ENCODE peak calls at places on chromosomes 4 and X, in ten cellular contexts. T is A549, Q is stomach, W is uterus, C is heart left ventricle, N is mucosa of descending colon, E is osteoblast, Y is upper lobe of left lung, M is DND-41, S is aorta. V is an unnamed sample.

GRCh38 chr4:3424522-3425095 is 17.2 kb upstream of the HGFAC start:
- DNase-seq in N (no peak), W (no peak), S (no peak), T (no peak), Q (no peak), E (no peak), Y (no peak), M (no peak), C (no peak), V (no peak)

GRCh38 chrX:21911481-21911880 is 29.0 kb upstream of the SMS start:
- DNase-seq in Q (no peak), C (no peak), E (no peak), N (no peak), Y (no peak), T (no peak), S (no peak), W (no peak), M (no peak), V (no peak)

GRCh38 chrX:124349054-124349453 is 2.7 kb downstream of the SH2D1A start:
- DNase-seq in C (no peak), T (no peak), Y (no peak), W (no peak), E (no peak), M (no peak), S (no peak), N (no peak), Q (no peak), V (no peak)

GRCh38 chr4:119861731-119862130 is 204.9 kb downstream of the MAD2L1 start:
- DNase-seq in C (no peak), T (no peak), Q (no peak), Y (no peak), N (no peak), S (no peak), W (no peak), M (no peak), E (no peak), V (no peak)

GRCh38 chr4:52248836-52249235 is 197.7 kb downstream of the SPATA18 start:
- DNase-seq in W (no peak), E (no peak), Y (no peak), T (no peak), Q (no peak), M (no peak), S (no peak), C (no peak), N (no peak), V (no peak)

GRCh38 chrX:16185725-16186136 is 18.4 kb downstream of the MAGEB17 start:
- DNase-seq in T (peak; percentile 38), C (no peak), W (no peak), M (no peak), Q (no peak), S (no peak), E (peak; percentile 85), Y (no peak), N (no peak), V (no peak)

GRCh38 chrX:41666251-41666650 is 22.5 kb upstream of the GPR34 start:
- DNase-seq in T (no peak), S (no peak), Q (no peak), E (no peak), W (no peak), N (no peak), C (no peak), Y (no peak), M (no peak), V (no peak)

GRCh38 chr4:85569730-85570299 is 94.9 kb downstream of the ARHGAP24 start:
- DNase-seq in Y (no peak), E (no peak), M (no peak), N (no peak), C (no peak), T (no peak), S (no peak), W (no peak), Q (no peak), V (no peak)

GRCh38 chr4:186643501-186644315 is 79.9 kb downstream of the FAT1 start:
- DNase-seq in N (no peak), W (no peak), C (no peak), Q (no peak), Y (no peak), T (peak; percentile 32), M (no peak), S (no peak), E (peak; percentile 78), V (no peak)

GRCh38 chrX:47283015-47283771 is 50.4 kb downstream of the USP11 start:
- DNase-seq in W (peak; percentile 75), S (no peak), E (peak; percentile 26), T (no peak), Q (no peak), N (no peak), Y (no peak), C (peak; percentile 17), M (no peak), V (no peak)

GRCh38 chrX:37993857-37994619 is 12.3 kb upstream of the SYTL5 start:
- DNase-seq in N (peak; percentile 71), E (no peak), M (no peak), Q (peak; percentile 74), T (no peak), W (no peak), C (no peak), Y (peak; percentile 54), S (no peak), V (no peak)

GRCh38 chr4:138494931-138495330 is 252.8 kb upstream of the SLC7A11 start:
- DNase-seq in T (peak; percentile 9), C (no peak), S (no peak), Q (no peak), N (no peak), Y (no peak), W (no peak), E (no peak), M (peak; percentile 45), V (no peak)

GRCh38 chr4:11728165-11728564 is 299.5 kb upstream of the HS3ST1 start:
- DNase-seq in W (no peak), T (no peak), E (no peak), Y (no peak), S (no peak), Q (no peak), M (no peak), C (no peak), N (no peak), V (no peak)

GRCh38 chr4:151866266-151866918 is 105.6 kb upstream of the GATB start:
- DNase-seq in M (peak; percentile 55), Q (no peak), C (no peak), Y (no peak), E (no peak), W (no peak), S (no peak), N (no peak), T (no peak), V (no peak)

GRCh38 chr4:118905546-118905945 is 16.9 kb downstream of the SYNPO2 start:
- DNase-seq in C (no peak), N (no peak), S (no peak), E (peak; percentile 19), W (no peak), M (no peak), Y (no peak), T (no peak), Q (no peak), V (no peak)

GRCh38 chr4:156977435-156978160 is 6.0 kb upstream of the PDGFC start:
- DNase-seq in N (no peak), S (no peak), C (no peak), E (peak; percentile 78), W (no peak), M (no peak), Y (no peak), T (no peak), Q (no peak), V (no peak)

GRCh38 chrX:136353519-136354095 is 52.8 kb downstream of the ADGRG4 start:
- DNase-seq in N (no peak), C (no peak), E (no peak), Q (no peak), M (no peak), T (no peak), S (no peak), Y (no peak), W (no peak), V (no peak)

GRCh38 chr4:185143596-185143969 is 517 bp downstream of the SLC25A4 start:
- DNase-seq in C (peak; percentile 79), Q (peak; percentile 47), M (no peak), W (peak; percentile 58), Y (peak; percentile 68), E (peak; percentile 82), N (peak; percentile 60), T (no peak), S (peak; percentile 89), V (no peak)

GRCh38 chr4:25457053-25457715 is 80.1 kb downstream of the ANAPC4 start:
- DNase-seq in S (no peak), C (no peak), Y (no peak), Q (no peak), N (no peak), T (no peak), W (no peak), M (no peak), E (peak; percentile 78), V (no peak)

GRCh38 chrX:119791437-119792231 is at the start of gene RPL39:
- DNase-seq in M (peak; percentile 88), W (peak; percentile 83), S (peak; percentile 92), C (peak; percentile 89), E (peak; percentile 82), T (peak; percentile 57), Q (peak; percentile 82), N (peak; percentile 82), Y (peak; percentile 79), V (peak; percentile 87)
- H3K4me3 ChIP-seq in M (peak within 1 kb of the TSS; percentile 69), W (peak within 1 kb of the TSS; percentile 58), S (peak within 1 kb of the TSS; percentile 44), C (peak within 1 kb of the TSS; percentile 61), E (peak within 1 kb of the TSS; percentile 90), T (peak within 1 kb of the TSS; percentile 91), Q (peak within 1 kb of the TSS; percentile 64), N (peak within 1 kb of the TSS; percentile 46), Y (peak within 1 kb of the TSS; percentile 70), V (peak within 1 kb of the TSS; percentile 91)

DNA sequence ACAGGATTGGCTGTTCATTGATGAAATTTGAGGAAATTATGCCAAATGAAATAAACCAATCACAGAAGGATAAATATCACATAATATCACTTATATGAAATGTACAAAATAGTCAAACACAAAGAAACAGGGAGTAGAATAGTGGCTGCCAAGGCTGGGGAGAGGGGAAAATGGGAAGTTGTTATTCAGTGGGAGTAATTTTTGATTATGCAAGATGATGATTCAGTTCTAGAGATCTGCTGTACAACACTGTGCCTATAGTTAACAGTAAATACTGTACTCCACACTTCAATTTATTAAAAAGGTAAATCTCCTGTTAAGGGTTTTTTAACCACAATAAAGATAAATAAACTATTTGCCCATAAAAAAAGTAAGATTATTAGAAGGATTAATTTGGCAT is 101.1 kb downstream of the TMA16 start:
- DNase-seq in W (no peak), S (no peak), Q (no peak), C (no peak), T (no peak), E (no peak), M (no peak), Y (no peak), N (no peak), V (no peak)
- H3K4me1 ChIP-seq in W (no peaks in the 10 kb centered on the region), S (no peaks in the 10 kb centered on the region), Q (no peaks in the 10 kb centered on the region), C (no peaks in the 10 kb centered on the region), T (no peaks in the 10 kb centered on the region), E (no peaks in the 10 kb centered on the region), M (no peaks in the 10 kb centered on the region), Y (peaks cover 3% of the 10 kb centered on the region), N (no peaks in the 10 kb centered on the region), V (no peaks in the 10 kb centered on the region)

GRCh38 chr4:177033632-177034031 is 240.9 kb upstream of the VEGFC start:
- DNase-seq in M (no peak), S (no peak), Q (no peak), Y (no peak), W (no peak), C (no peak), T (no peak), N (no peak), E (no peak), V (no peak)
- H3K4me3 ChIP-seq in M (no peak overlapping the region), S (no peak overlapping the region), Q (no peak overlapping the region), Y (no peak overlapping the region), W (no peak overlapping the region), C (no peak overlapping the region), T (no peak overlapping the region), N (no peak overlapping the region), E (no peak overlapping the region), V (no peak overlapping the region)

GRCh38 chr4:77007358-77008230 is 58.0 kb downstream of the SEPTIN11 start:
- DNase-seq in C (no peak), Q (no peak), S (no peak), T (no peak), Y (peak; percentile 58), M (no peak), E (no peak), W (no peak), N (no peak), V (no peak)
- H3K4me1 ChIP-seq in C (peaks cover 26% of the 10 kb centered on the region), Q (peaks cover 34% of the 10 kb centered on the region), S (peaks cover 9% of the 10 kb centered on the region), T (no peaks in the 10 kb centered on the region), Y (peaks cover 38% of the 10 kb centered on the region), M (no peaks in the 10 kb centered on the region), E (peaks cover 57% of the 10 kb centered on the region), W (no peaks in the 10 kb centered on the region), N (peaks cover 4% of the 10 kb centered on the region), V (peaks cover 11% of the 10 kb centered on the region)